ENCODE peak calls at places on chromosomes 6 and 20, in eight cellular contexts. One of them, this sample, is unnamed.

GRCh38 chr6:97626586-97627441 is 343.8 kb upstream of the MMS22L start:
- DNase-seq in mucosa of descending colon: no peak
- DNase-seq in suprapubic skin: no peak
- DNase-seq in cardiac muscle cell: no peak
- DNase-seq in GM12865: no peak
- DNase-seq in fibroblast of mammary gland: peak; percentile 3
- DNase-seq in fibroblast of lung: peak; percentile 56
- DNase-seq in upper lobe of right lung: no peak
- DNase-seq in this sample: no peak

GRCh38 chr6:41937881-41938574 is 3.6 kb downstream of the CCND3 start:
- DNase-seq in mucosa of descending colon: no peak
- DNase-seq in suprapubic skin: no peak
- DNase-seq in cardiac muscle cell: peak; percentile 77
- DNase-seq in GM12865: no peak
- DNase-seq in fibroblast of mammary gland: no peak
- DNase-seq in fibroblast of lung: peak; percentile 49
- DNase-seq in upper lobe of right lung: no peak
- DNase-seq in this sample: no peak

GRCh38 chr6:120137492-120137891 is 787.9 kb upstream of the MAN1A1 start:
- DNase-seq in mucosa of descending colon: no peak
- DNase-seq in suprapubic skin: no peak
- DNase-seq in cardiac muscle cell: no peak
- DNase-seq in GM12865: no peak
- DNase-seq in fibroblast of mammary gland: no peak
- DNase-seq in fibroblast of lung: no peak
- DNase-seq in upper lobe of right lung: no peak
- DNase-seq in this sample: no peak

GRCh38 chr6:52089758-52090348 is 2.4 kb upstream of the PKHD1 start:
- DNase-seq in mucosa of descending colon: no peak
- DNase-seq in suprapubic skin: no peak
- DNase-seq in cardiac muscle cell: no peak
- DNase-seq in GM12865: no peak
- DNase-seq in fibroblast of mammary gland: peak; percentile 12
- DNase-seq in fibroblast of lung: no peak
- DNase-seq in upper lobe of right lung: no peak
- DNase-seq in this sample: no peak

GRCh38 chr20:32207211-32207625 is 325 bp downstream of the PLAGL2 start:
- DNase-seq in mucosa of descending colon: peak; percentile 50
- DNase-seq in suprapubic skin: no peak
- DNase-seq in cardiac muscle cell: no peak
- DNase-seq in GM12865: peak; percentile 31
- DNase-seq in fibroblast of mammary gland: no peak
- DNase-seq in fibroblast of lung: no peak
- DNase-seq in upper lobe of right lung: no peak
- DNase-seq in this sample: no peak

GRCh38 chr6:121389419-121389818 is 46.0 kb upstream of the GJA1 start:
- DNase-seq in mucosa of descending colon: no peak
- DNase-seq in suprapubic skin: no peak
- DNase-seq in cardiac muscle cell: no peak
- DNase-seq in GM12865: no peak
- DNase-seq in fibroblast of mammary gland: no peak
- DNase-seq in fibroblast of lung: no peak
- DNase-seq in upper lobe of right lung: no peak
- DNase-seq in this sample: no peak

GRCh38 chr6:72894091-72894490 is 272.2 kb downstream of the KCNQ5 start:
- DNase-seq in mucosa of descending colon: no peak
- DNase-seq in suprapubic skin: no peak
- DNase-seq in cardiac muscle cell: no peak
- DNase-seq in GM12865: no peak
- DNase-seq in fibroblast of mammary gland: no peak
- DNase-seq in fibroblast of lung: no peak
- DNase-seq in upper lobe of right lung: no peak
- DNase-seq in this sample: no peak

GRCh38 chr20:10800288-10800687 is 126.5 kb upstream of the JAG1 start:
- DNase-seq in mucosa of descending colon: no peak
- DNase-seq in suprapubic skin: no peak
- DNase-seq in cardiac muscle cell: no peak
- DNase-seq in GM12865: no peak
- DNase-seq in fibroblast of mammary gland: no peak
- DNase-seq in fibroblast of lung: no peak
- DNase-seq in upper lobe of right lung: no peak
- DNase-seq in this sample: no peak

GRCh38 chr6:12595161-12595792 is 121.3 kb upstream of the PHACTR1 start:
- DNase-seq in mucosa of descending colon: no peak
- DNase-seq in suprapubic skin: no peak
- DNase-seq in cardiac muscle cell: peak; percentile 88
- DNase-seq in GM12865: peak; percentile 53
- DNase-seq in fibroblast of mammary gland: peak; percentile 59
- DNase-seq in fibroblast of lung: no peak
- DNase-seq in upper lobe of right lung: no peak
- DNase-seq in this sample: no peak

GRCh38 chr20:48716086-48716485 is 111.7 kb downstream of the PREX1 start:
- DNase-seq in mucosa of descending colon: peak; percentile 78
- DNase-seq in suprapubic skin: no peak
- DNase-seq in cardiac muscle cell: no peak
- DNase-seq in GM12865: peak; percentile 46
- DNase-seq in fibroblast of mammary gland: no peak
- DNase-seq in fibroblast of lung: no peak
- DNase-seq in upper lobe of right lung: no peak
- DNase-seq in this sample: no peak

GRCh38 chr20:57638173-57638894 is 18.1 kb upstream of the ZBP1 start:
- DNase-seq in mucosa of descending colon: no peak
- DNase-seq in suprapubic skin: no peak
- DNase-seq in cardiac muscle cell: peak; percentile 54
- DNase-seq in GM12865: no peak
- DNase-seq in fibroblast of mammary gland: peak; percentile 10
- DNase-seq in fibroblast of lung: no peak
- DNase-seq in upper lobe of right lung: no peak
- DNase-seq in this sample: no peak

GRCh38 chr6:126228001-126228791 is 111.7 kb upstream of the CENPW start:
- DNase-seq in mucosa of descending colon: no peak
- DNase-seq in suprapubic skin: no peak
- DNase-seq in cardiac muscle cell: no peak
- DNase-seq in GM12865: no peak
- DNase-seq in fibroblast of mammary gland: no peak
- DNase-seq in fibroblast of lung: no peak
- DNase-seq in upper lobe of right lung: no peak
- DNase-seq in this sample: no peak

GRCh38 chr6:150079604-150080003 is 10.7 kb upstream of the ULBP3 start:
- DNase-seq in mucosa of descending colon: no peak
- DNase-seq in suprapubic skin: no peak
- DNase-seq in cardiac muscle cell: no peak
- DNase-seq in GM12865: no peak
- DNase-seq in fibroblast of mammary gland: no peak
- DNase-seq in fibroblast of lung: no peak
- DNase-seq in upper lobe of right lung: no peak
- DNase-seq in this sample: peak; percentile 52

GRCh38 chr6:83193747-83194582 is 808 bp downstream of the RWDD2A start:
- DNase-seq in mucosa of descending colon: peak; percentile 71
- DNase-seq in suprapubic skin: peak; percentile 77
- DNase-seq in cardiac muscle cell: peak; percentile 22
- DNase-seq in GM12865: peak; percentile 24
- DNase-seq in fibroblast of mammary gland: no peak
- DNase-seq in fibroblast of lung: peak; percentile 17
- DNase-seq in upper lobe of right lung: peak; percentile 79
- DNase-seq in this sample: peak; percentile 81

DNA sequence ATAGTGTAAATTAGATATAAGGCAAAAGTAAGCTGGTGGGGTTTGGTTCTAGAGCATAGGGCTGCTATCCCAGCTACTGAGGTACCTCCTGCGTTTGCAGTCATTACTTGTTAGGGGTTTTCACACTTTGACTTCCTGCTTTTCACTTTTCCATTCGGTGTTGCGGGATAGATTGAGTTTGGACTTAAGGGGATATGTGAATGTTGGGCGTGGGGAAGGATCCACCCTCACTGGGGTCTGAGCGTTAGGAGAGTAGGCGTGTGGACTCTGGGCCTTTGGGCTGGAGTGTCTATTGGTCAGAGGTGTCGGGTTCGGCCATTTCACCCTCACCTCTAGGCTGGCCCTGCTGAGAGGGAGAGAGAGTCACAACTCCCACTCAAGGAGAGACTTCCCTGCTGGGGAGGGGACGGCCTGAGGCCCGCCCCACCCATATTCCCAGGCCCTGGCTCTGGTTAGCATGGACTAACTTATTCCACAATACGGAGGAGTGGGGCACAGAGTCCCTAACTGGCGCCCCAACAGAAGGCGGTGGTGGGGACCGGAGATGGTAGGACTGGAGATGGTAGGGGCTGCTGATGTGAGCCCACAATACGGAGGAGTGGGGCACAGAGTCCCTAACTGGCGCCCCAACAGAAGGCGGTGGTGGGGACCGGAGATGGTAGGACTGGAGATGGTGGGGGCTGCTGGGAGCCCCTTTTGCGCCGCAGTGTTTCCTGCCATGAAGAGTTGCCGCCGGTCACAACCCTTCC is 1.6 kb upstream of the PTPRA start:
- DNase-seq in mucosa of descending colon: no peak
- DNase-seq in suprapubic skin: no peak
- DNase-seq in cardiac muscle cell: no peak
- DNase-seq in GM12865: no peak
- DNase-seq in fibroblast of mammary gland: no peak
- DNase-seq in fibroblast of lung: no peak
- DNase-seq in upper lobe of right lung: no peak
- DNase-seq in this sample: no peak
- H3K4me3 ChIP-seq in mucosa of descending colon: no peak overlapping the region
- H3K4me3 ChIP-seq in suprapubic skin: peak overlapping the region; percentile 75
- H3K4me3 ChIP-seq in cardiac muscle cell: no peak overlapping the region
- H3K4me3 ChIP-seq in GM12865: peak overlapping the region; percentile 99
- H3K4me3 ChIP-seq in fibroblast of mammary gland: peak overlapping the region; percentile 46
- H3K4me3 ChIP-seq in fibroblast of lung: no peak overlapping the region
- H3K4me3 ChIP-seq in upper lobe of right lung: peak overlapping the region; percentile 76
- H3K4me3 ChIP-seq in this sample: peak overlapping the region; percentile 91

GRCh38 chr6:55960344-55960743 is 85.0 kb upstream of the BMP5 start:
- DNase-seq in mucosa of descending colon: no peak
- DNase-seq in suprapubic skin: no peak
- DNase-seq in cardiac muscle cell: no peak
- DNase-seq in GM12865: no peak
- DNase-seq in fibroblast of mammary gland: no peak
- DNase-seq in fibroblast of lung: no peak
- DNase-seq in upper lobe of right lung: no peak
- DNase-seq in this sample: no peak

GRCh38 chr6:55958790-55959189 is 83.4 kb upstream of the BMP5 start:
- DNase-seq in mucosa of descending colon: no peak
- DNase-seq in suprapubic skin: no peak
- DNase-seq in cardiac muscle cell: no peak
- DNase-seq in GM12865: no peak
- DNase-seq in fibroblast of mammary gland: no peak
- DNase-seq in fibroblast of lung: no peak
- DNase-seq in upper lobe of right lung: no peak
- DNase-seq in this sample: no peak

GRCh38 chr6:55964136-55964535 is 88.7 kb upstream of the BMP5 start:
- DNase-seq in mucosa of descending colon: no peak
- DNase-seq in suprapubic skin: no peak
- DNase-seq in cardiac muscle cell: no peak
- DNase-seq in GM12865: no peak
- DNase-seq in fibroblast of mammary gland: no peak
- DNase-seq in fibroblast of lung: no peak
- DNase-seq in upper lobe of right lung: no peak
- DNase-seq in this sample: no peak

GRCh38 chr6:55957961-55958422 is 82.6 kb upstream of the BMP5 start:
- DNase-seq in mucosa of descending colon: no peak
- DNase-seq in suprapubic skin: no peak
- DNase-seq in cardiac muscle cell: peak; percentile 48
- DNase-seq in GM12865: no peak
- DNase-seq in fibroblast of mammary gland: peak; percentile 79
- DNase-seq in fibroblast of lung: peak; percentile 53
- DNase-seq in upper lobe of right lung: no peak
- DNase-seq in this sample: no peak

DNA sequence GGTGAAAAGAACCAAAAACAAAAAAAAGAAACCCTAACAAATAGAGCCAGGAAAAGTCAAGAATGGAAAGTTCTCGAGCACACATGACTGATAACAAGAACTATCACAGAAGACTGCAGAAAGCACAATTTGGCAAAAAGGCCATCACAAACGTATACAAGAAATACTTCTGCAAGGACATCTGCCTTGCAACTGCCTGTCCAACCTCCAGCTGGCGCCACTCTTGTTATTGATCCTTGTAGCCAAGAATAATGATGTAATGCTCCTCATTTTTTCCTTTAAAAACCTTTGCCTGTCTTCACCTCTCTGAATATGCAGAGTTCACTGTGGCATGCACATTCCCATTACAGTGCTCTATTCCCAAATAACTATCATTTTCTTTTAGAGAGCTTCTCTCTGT is 87.9 kb upstream of the BMP5 start:
- DNase-seq in mucosa of descending colon: no peak
- DNase-seq in suprapubic skin: no peak
- DNase-seq in cardiac muscle cell: peak; percentile 30
- DNase-seq in GM12865: no peak
- DNase-seq in fibroblast of mammary gland: peak; percentile 47
- DNase-seq in fibroblast of lung: peak; percentile 17
- DNase-seq in upper lobe of right lung: no peak
- DNase-seq in this sample: no peak
- TF ChIP-seq CTCF in mucosa of descending colon: no peak
- TF ChIP-seq CTCF in suprapubic skin: no peak
- TF ChIP-seq CTCF in cardiac muscle cell: peak; percentile 34
- TF ChIP-seq CTCF in GM12865: no peak
- TF ChIP-seq CTCF in fibroblast of mammary gland: peak; percentile 58
- TF ChIP-seq CTCF in fibroblast of lung: peak; percentile 42
- TF ChIP-seq CTCF in upper lobe of right lung: no peak
- TF ChIP-seq CTCF in this sample: no peak

DNA sequence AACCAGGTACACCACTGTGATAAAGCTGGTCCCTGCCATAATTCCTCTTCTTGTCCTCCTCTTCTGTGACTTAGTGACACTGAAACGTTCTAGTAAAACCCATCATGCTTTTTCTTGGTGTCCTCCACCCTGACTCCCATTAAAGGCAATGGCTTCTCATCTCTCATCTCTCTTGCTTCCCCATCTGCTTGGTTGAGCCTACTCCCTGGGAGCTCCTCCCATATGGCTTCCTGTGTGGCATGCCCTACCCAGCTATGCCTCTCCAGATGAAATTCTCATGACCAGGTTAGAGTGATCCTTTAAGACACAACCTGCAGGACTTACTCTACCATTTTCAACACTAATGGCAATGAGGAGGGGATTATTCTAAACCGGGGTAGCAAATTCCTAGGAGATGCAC is 6.3 kb downstream of the SIRPG start:
- DNase-seq in mucosa of descending colon: no peak
- DNase-seq in suprapubic skin: no peak
- DNase-seq in cardiac muscle cell: no peak
- DNase-seq in GM12865: no peak
- DNase-seq in fibroblast of mammary gland: no peak
- DNase-seq in fibroblast of lung: no peak
- DNase-seq in upper lobe of right lung: no peak
- DNase-seq in this sample: no peak
- H3K4me3 ChIP-seq in mucosa of descending colon: no peak overlapping the region
- H3K4me3 ChIP-seq in suprapubic skin: no peak overlapping the region
- H3K4me3 ChIP-seq in cardiac muscle cell: no peak overlapping the region
- H3K4me3 ChIP-seq in GM12865: no peak overlapping the region
- H3K4me3 ChIP-seq in fibroblast of mammary gland: no peak overlapping the region
- H3K4me3 ChIP-seq in fibroblast of lung: no peak overlapping the region
- H3K4me3 ChIP-seq in upper lobe of right lung: no peak overlapping the region
- H3K4me3 ChIP-seq in this sample: no peak overlapping the region

DNA sequence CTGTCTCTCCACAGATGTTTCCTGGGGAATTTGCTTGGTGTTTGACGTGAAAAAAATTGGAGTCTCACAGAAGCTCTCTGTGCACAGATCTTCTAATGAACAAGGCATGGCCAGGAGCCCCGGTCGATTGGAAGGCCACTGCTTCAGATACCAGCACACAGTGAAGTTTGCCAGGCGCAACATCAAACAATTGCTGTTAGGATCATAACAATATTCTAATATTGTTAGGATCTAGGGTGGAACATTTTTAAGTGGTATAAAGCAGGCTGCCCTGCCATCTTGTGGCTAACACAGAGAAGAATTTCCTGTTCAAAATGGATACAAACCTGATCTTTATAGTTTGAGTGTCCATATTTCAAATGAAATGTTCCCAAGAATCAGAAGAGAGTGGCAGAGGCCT is 64.1 kb downstream of the C6orf118 start:
- DNase-seq in mucosa of descending colon: no peak
- DNase-seq in suprapubic skin: no peak
- DNase-seq in cardiac muscle cell: peak; percentile 58
- DNase-seq in GM12865: no peak
- DNase-seq in fibroblast of mammary gland: peak; percentile 42
- DNase-seq in fibroblast of lung: no peak
- DNase-seq in upper lobe of right lung: no peak
- DNase-seq in this sample: no peak
- TF ChIP-seq CTCF in mucosa of descending colon: no peak
- TF ChIP-seq CTCF in suprapubic skin: no peak
- TF ChIP-seq CTCF in cardiac muscle cell: peak; percentile 45
- TF ChIP-seq CTCF in GM12865: no peak
- TF ChIP-seq CTCF in fibroblast of mammary gland: peak; percentile 37
- TF ChIP-seq CTCF in fibroblast of lung: no peak
- TF ChIP-seq CTCF in upper lobe of right lung: peak; percentile 22
- TF ChIP-seq CTCF in this sample: no peak

This sample was measured in coronary artery.